ENCODE peak calls at places on chromosome 4, in six cellular contexts. Q is SK-N-SH, Y is MM.1S, N is GM23338, F is OCI-LY7, H is PC-3. M is an unnamed sample.

GRCh38 chr4:1459664-1460511 is 53.6 kb upstream of the NKX1-1 start:
- DNase-seq in Q (peak; percentile 26), Y (no peak), N (no peak), F (no peak), H (no peak), M (no peak)

GRCh38 chr4:10157478-10158354 is 41.1 kb upstream of the WDR1 start:
- DNase-seq in Q (peak; percentile 74), Y (peak; percentile 53), N (peak; percentile 89), F (peak; percentile 55), H (peak; percentile 56), M (peak; percentile 81)

GRCh38 chr4:118173956-118174355 is 139.7 kb downstream of the NDST3 start:
- DNase-seq in Q (no peak), Y (no peak), N (no peak), F (no peak), H (peak; percentile 4), M (no peak)

GRCh38 chr4:51853027-51853682 is 10.2 kb downstream of the DCUN1D4 start:
- DNase-seq in Q (no peak), Y (no peak), N (peak; percentile 42), F (no peak), H (no peak), M (no peak)

GRCh38 chr4:129929984-129930383 is 834.0 kb downstream of the C4orf33 start:
- DNase-seq in Q (no peak), Y (no peak), N (no peak), F (no peak), H (no peak), M (no peak)

GRCh38 chr4:180657881-180658280 is 1585.3 kb upstream of the TENM3 start:
- DNase-seq in Q (no peak), Y (no peak), N (no peak), F (no peak), H (no peak), M (no peak)

GRCh38 chr4:80367737-80368136 is 32.2 kb downstream of the CFAP299 start:
- DNase-seq in Q (no peak), Y (no peak), N (no peak), F (no peak), H (peak; percentile 69), M (no peak)

GRCh38 chr4:153232768-153233167 is 28.5 kb downstream of the TRIM2 start:
- DNase-seq in Q (no peak), Y (no peak), N (peak; percentile 80), F (peak; percentile 30), H (peak; percentile 38), M (peak; percentile 69)

GRCh38 chr4:170198742-170199141 is 109.0 kb upstream of the AADAT start:
- DNase-seq in Q (no peak), Y (peak; percentile 16), N (peak; percentile 20), F (no peak), H (peak; percentile 37), M (no peak)

GRCh38 chr4:184385705-184386141 is 88.6 kb downstream of the IRF2 start:
- DNase-seq in Q (no peak), Y (peak; percentile 19), N (peak; percentile 42), F (no peak), H (no peak), M (no peak)

GRCh38 chr4:5863461-5864113 is 29.3 kb downstream of the CRMP1 start:
- DNase-seq in Q (no peak), Y (peak; percentile 6), N (peak; percentile 46), F (no peak), H (peak; percentile 87), M (no peak)

GRCh38 chr4:119659576-119659975 is 31.0 kb upstream of the PDE5A start:
- DNase-seq in Q (no peak), Y (no peak), N (no peak), F (no peak), H (peak; percentile 27), M (no peak)

GRCh38 chr4:75634951-75635350 is 4.6 kb upstream of the CDKL2 start:
- DNase-seq in Q (no peak), Y (no peak), N (no peak), F (no peak), H (no peak), M (no peak)

GRCh38 chr4:183450108-183450507 is 5.7 kb downstream of the CDKN2AIP start:
- DNase-seq in Q (no peak), Y (no peak), N (no peak), F (no peak), H (no peak), M (no peak)

GRCh38 chr4:116001291-116001690 is 887.9 kb upstream of the NDST4 start:
- DNase-seq in Q (no peak), Y (no peak), N (no peak), F (no peak), H (peak; percentile 53), M (no peak)

DNA sequence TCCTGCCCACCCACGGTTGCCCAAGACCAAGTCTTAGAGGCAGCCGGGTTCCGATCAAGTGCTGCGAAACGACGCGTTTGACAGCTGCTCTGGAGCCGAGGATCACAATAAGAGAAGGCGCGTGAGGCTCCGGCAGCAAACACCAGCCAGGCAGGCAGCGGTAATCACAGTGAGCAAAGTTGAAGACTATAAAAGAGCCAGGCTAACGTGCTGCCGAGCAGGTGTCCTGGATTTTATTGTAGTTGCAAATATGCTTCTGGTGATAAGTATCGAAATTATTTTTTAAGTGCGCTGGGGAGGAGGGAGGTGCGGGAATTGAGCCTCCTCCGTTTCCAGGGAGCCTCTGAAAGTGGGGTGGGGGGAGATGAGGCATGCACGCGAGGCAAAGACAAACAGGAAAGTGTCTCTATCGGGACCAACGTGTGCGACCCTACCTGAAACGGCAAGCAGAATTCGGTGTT is 597 bp downstream of the GABRA2 start:
- DNase-seq in Q (peak; percentile 15), Y (no peak), N (peak; percentile 70), F (no peak), H (no peak), M (peak; percentile 68)
- H3K4me3 ChIP-seq in Q (no peak overlapping the region), Y (no peak overlapping the region), N (peak overlapping the region; percentile 61), F (no peak overlapping the region), H (no peak overlapping the region), M (peak overlapping the region; percentile 59)

GRCh38 chr4:78569291-78569821 is 17.8 kb downstream of the ANXA3 start:
- DNase-seq in Q (no peak), Y (no peak), N (peak; percentile 54), F (no peak), H (peak; percentile 92), M (no peak)
- TF ChIP-seq EZH2phosphoT487 in Q (no peak), Y (no peak), N (no peak), F (no peak), H (no peak), M (no peak)

GRCh38 chr4:168632246-168632832 is 135.5 kb downstream of the PALLD start:
- DNase-seq in Q (no peak), Y (no peak), N (peak; percentile 76), F (no peak), H (peak; percentile 43), M (peak; percentile 87)
- H3K4me3 ChIP-seq in Q (peak overlapping the region; percentile 79), Y (no peak overlapping the region), N (peak overlapping the region; percentile 90), F (no peak overlapping the region), H (peak overlapping the region; percentile 93), M (peak overlapping the region; percentile 77)

GRCh38 chr4:46931981-46932380 is 22.9 kb upstream of the COX7B2 start:
- DNase-seq in Q (no peak), Y (peak; percentile 53), N (peak; percentile 75), F (peak; percentile 14), H (peak; percentile 41), M (peak; percentile 58)
- TF ChIP-seq EZH2phosphoT487 in Q (no peak), Y (no peak), N (no peak), F (no peak), H (no peak), M (no peak)

DNA sequence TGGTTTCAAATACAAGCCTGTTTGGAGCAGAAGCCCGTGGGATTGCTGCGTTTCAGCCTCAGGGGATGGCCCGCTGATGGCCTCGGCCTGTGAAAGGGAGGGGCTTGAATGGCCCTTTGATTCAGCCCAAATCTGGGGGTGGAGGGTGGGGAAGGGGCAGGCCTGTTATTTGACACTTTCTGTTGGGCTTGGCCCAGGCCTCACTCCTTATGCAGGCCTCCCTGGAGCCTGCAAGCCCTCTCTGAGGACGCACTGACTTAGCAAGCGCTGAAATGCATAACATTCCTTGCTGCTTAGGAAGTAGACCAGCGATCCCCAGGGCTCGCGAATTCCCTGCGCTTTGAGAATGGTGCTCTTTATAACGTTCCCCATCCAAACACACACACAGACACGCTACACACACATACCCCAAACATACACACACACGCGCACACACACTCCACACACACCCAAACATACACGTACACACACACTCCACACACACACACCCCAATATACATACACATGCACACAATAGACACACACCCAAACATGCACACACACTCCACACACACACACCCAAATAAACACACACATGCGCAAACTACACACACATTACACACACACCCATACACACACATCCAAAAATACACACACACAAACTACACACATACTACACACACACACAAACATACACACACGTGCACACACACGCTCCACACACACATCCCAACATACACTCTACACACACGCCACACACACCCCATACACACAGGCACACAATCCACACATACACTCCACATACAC is 29.6 kb downstream of the TLR10 start:
- DNase-seq in Q (peak; percentile 19), Y (no peak), N (peak; percentile 97), F (no peak), H (no peak), M (peak; percentile 97)
- H3K4me3 ChIP-seq in Q (no peak overlapping the region), Y (no peak overlapping the region), N (peak overlapping the region; percentile 36), F (no peak overlapping the region), H (no peak overlapping the region), M (no peak overlapping the region)

DNA sequence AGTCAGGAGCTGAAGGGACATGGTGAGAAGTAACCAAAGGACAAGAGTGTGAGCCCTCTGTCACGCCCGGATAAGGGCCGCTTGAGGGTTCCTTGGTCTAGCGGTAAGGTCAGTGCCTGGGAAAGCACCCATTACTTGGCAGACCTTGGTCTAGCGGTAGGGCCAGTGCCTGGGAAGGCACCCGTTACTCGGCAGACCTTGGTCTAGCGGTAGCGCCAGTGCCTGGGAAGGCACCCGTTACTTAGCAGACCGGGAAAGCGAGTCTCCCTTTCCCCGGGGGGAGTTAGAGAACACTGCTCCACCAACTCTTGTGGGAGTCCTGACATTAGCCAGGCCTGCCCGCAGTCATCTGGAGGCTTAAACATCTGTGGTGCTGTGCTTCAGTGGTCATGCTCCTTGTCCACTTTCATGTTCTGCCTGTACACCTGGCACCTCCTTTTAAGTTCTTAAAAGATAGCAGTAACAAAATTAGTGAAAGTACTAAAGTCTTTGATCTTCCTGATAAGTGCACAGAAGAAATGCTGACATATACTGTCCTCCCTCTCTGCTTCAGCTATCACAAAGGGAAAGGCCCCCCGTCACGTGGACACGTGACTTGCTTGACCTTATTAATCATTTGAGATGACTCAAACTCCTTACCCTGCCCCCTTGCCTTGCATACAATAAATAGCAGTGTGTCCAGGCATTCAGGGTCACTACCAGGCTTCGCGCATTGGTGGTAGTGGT is 9.4 kb upstream of the SEC24B start:
- DNase-seq in Q (no peak), Y (peak; percentile 67), N (no peak), F (peak; percentile 37), H (no peak), M (no peak)
- TF ChIP-seq EZH2phosphoT487 in Q (no peak), Y (no peak), N (no peak), F (no peak), H (no peak), M (no peak)

GRCh38 chr4:38762560-38762959 is 20.2 kb downstream of the TLR10 start:
- DNase-seq in Q (no peak), Y (no peak), N (no peak), F (peak; percentile 92), H (no peak), M (no peak)
- H3K4me3 ChIP-seq in Q (no peak overlapping the region), Y (no peak overlapping the region), N (no peak overlapping the region), F (peak overlapping the region; percentile 57), H (no peak overlapping the region), M (no peak overlapping the region)

DNA sequence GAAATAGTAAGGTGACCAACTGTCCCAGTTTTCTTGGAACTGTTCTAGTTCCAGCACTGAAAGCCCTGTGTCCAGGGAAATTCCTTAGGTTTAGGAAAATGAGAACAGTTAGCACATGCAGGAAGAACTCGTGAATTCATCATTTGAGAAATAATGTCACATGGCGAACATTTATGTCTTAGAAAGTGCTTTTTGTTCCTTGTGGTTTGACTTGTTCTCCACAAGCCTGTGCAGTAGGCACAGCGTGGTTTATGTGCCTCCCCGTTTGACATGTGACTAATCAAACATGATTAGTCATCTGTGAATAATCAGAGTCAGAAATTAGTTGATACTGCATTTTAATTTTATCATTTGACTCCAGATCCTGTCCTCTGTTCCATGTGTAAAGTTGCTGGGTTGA is 556.0 kb upstream of the CPEB2 start:
- DNase-seq in Q (no peak), Y (no peak), N (no peak), F (no peak), H (peak; percentile 60), M (no peak)
- TF ChIP-seq EZH2phosphoT487 in Q (no peak), Y (no peak), N (no peak), F (no peak), H (no peak), M (no peak)